ENCODE peak calls at places on chromosomes 5 and 9, in seven cellular contexts. V is tibial artery; U is neural progenitor cell; N is effector memory CD4-positive, alpha-beta T cell; L is ovary; E is Panc1; T is mammary epithelial cell. A is an unnamed sample. For H3K9me3 and H3K4me1, the result is how much of the 10 kb centered on the place peaks cover.

GRCh38 chr5:168528521-168529360 is at the start of gene FBLL1:
- DNase-seq in V (no peak), N (no peak), E (no peak), U (peak), T (no peak), L (peak), A (peak)

GRCh38 chr9:86639899-86640379 is 285.7 kb upstream of the TUT7 start:
- DNase-seq in T (no peak), V (no peak), N (no peak), L (no peak), U (no peak), E (no peak), A (no peak)

GRCh38 chr5:100676807-100677631 is 141.8 kb downstream of the FAM174A start:
- DNase-seq in E (no peak), N (no peak), V (no peak), T (no peak), U (no peak), L (no peak), A (no peak)

GRCh38 chr5:129361441-129362025 is 98.6 kb upstream of the ADAMTS19 start:
- DNase-seq in T (no peak), E (no peak), N (no peak), U (peak), L (no peak), V (no peak), A (no peak)

GRCh38 chr5:78613151-78613533 is 35.4 kb downstream of the LHFPL2 start:
- DNase-seq in T (no peak), N (no peak), U (no peak), V (no peak), E (no peak), L (no peak), A (no peak)

GRCh38 chr5:113090336-113091106 is 113.9 kb downstream of the DCP2 start:
- DNase-seq in L (peak), E (no peak), T (peak), U (no peak), V (no peak), N (no peak), A (no peak)

GRCh38 chr5:1093361-1093760 is 18.5 kb downstream of the SLC12A7 start:
- DNase-seq in N (no peak), E (no peak), T (no peak), L (no peak), V (no peak), U (no peak), A (no peak)

GRCh38 chr9:33816327-33817252 is at the start of gene UBE2R2:
- DNase-seq in N (peak), T (peak), L (peak), V (peak), E (peak), U (peak), A (peak)

GRCh38 chr9:125240649-125240999 is 519 bp downstream of the HSPA5 start:
- DNase-seq in T (peak), L (peak), N (no peak), V (no peak), U (peak), E (no peak), A (no peak)

GRCh38 chr5:138653502-138653901 is 78.3 kb upstream of the HSPA9 start:
- DNase-seq in T (peak), L (no peak), N (no peak), U (no peak), V (no peak), E (no peak), A (no peak)

GRCh38 chr9:82797539-82797938 is 265.4 kb downstream of the RASEF start:
- DNase-seq in U (no peak), N (no peak), E (no peak), L (no peak), V (no peak), T (no peak), A (no peak)

GRCh38 chr5:173518856-173519255 is 97.6 kb downstream of the BOD1 start:
- DNase-seq in N (no peak), L (no peak), E (no peak), T (no peak), V (no peak), U (no peak), A (no peak)

GRCh38 chr9:40913928-40914673 is 214.4 kb downstream of the FOXD4L6 start:
- DNase-seq in T (no peak), L (no peak), U (no peak), E (no peak), V (no peak), N (no peak), A (no peak)

GRCh38 chr9:40909821-40910220 is 218.7 kb downstream of the FOXD4L6 start:
- DNase-seq in T (no peak), V (no peak), N (no peak), E (no peak), U (no peak), L (no peak), A (no peak)

GRCh38 chr9:40911647-40912046 is 216.8 kb downstream of the FOXD4L6 start:
- DNase-seq in E (no peak), V (no peak), T (no peak), N (no peak), L (no peak), U (no peak), A (no peak)

GRCh38 chr9:40913096-40913719 is 215.3 kb downstream of the FOXD4L6 start:
- DNase-seq in L (no peak), E (no peak), V (no peak), N (no peak), U (no peak), T (no peak), A (no peak)

GRCh38 chr9:40914772-40915659 is 213.5 kb downstream of the FOXD4L6 start:
- DNase-seq in N (no peak), U (no peak), L (no peak), V (no peak), E (no peak), T (no peak), A (no peak)
- H3K9me3 ChIP-seq in N (half or more), U (under half), L (half or more), V (half or more), E (under half), T (under half), A (half or more)

GRCh38 chr9:129962889-129963703 is 79.9 kb downstream of the FNBP1 start:
- DNase-seq in T (peak), V (peak), N (peak), E (no peak), L (no peak), U (peak), A (peak)
- H3K4me3 ChIP-seq in T (peak), V (peak), N (peak), E (peak), L (peak), U (peak), A (peak)

GRCh38 chr5:179731791-179732411 is 721 bp upstream of the MAML1 start:
- DNase-seq in E (no peak), L (peak), T (peak), U (no peak), V (peak), N (peak), A (no peak)

GRCh38 chr5:179734536-179735164 is 2.0 kb downstream of the MAML1 start:
- DNase-seq in U (no peak), V (no peak), E (no peak), L (no peak), T (no peak), N (no peak), A (no peak)

GRCh38 chr5:179732412-179732917 is at the start of gene MAML1:
- DNase-seq in V (peak), E (peak), N (peak), T (peak), L (peak), U (peak), A (peak)

GRCh38 chr5:179732918-179733763 is 519 bp downstream of the MAML1 start:
- DNase-seq in T (peak), U (peak), N (no peak), V (peak), E (no peak), L (no peak), A (peak)

GRCh38 chr5:179733764-179734126 is 1.1 kb downstream of the MAML1 start:
- DNase-seq in N (no peak), L (no peak), E (no peak), V (no peak), U (no peak), T (no peak), A (no peak)
- H3K4me1 ChIP-seq in N (under half), L (under half), E (under half), V (under half), U (under half), T (under half), A (under half)

DNA sequence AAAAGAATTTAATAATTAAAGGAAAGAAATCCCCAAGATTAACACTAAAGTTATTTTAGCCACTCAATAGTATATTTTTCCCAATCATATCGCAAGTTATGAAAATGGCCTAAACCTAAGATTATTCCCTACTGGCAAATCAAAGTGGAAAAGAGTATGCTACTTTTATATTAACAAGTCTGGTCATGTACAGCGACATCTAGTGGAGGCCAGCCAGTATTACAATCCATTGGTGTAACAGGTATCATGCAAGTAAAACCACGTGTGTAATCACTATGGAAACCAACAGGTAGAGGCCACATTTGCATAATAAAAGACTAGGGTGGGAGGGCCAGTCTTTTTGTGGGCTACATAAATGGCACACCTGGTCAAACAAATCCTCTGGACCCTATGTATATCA is 976.4 kb upstream of the CDH9 start:
- DNase-seq in T (peak), L (no peak), E (no peak), U (no peak), V (no peak), N (no peak), A (no peak)
- H3K9me3 ChIP-seq in T (under half), L (under half), E (under half), U (under half), V (under half), N (under half), A (under half)

GRCh38 chr5:109767184-109767995 is 77.7 kb downstream of the MAN2A1 start:
- DNase-seq in E (no peak), N (no peak), L (no peak), V (no peak), U (no peak), T (no peak), A (no peak)

GRCh38 chr5:109769597-109770291 is 80.0 kb downstream of the MAN2A1 start:
- DNase-seq in T (no peak), U (no peak), N (no peak), V (no peak), L (no peak), E (no peak), A (no peak)

GRCh38 chr5:109767997-109768396 is 78.3 kb downstream of the MAN2A1 start:
- DNase-seq in E (no peak), L (no peak), T (no peak), V (no peak), N (no peak), U (no peak), A (no peak)
- H3K4me3 ChIP-seq in E (no peak), L (no peak), T (no peak), V (no peak), N (no peak), U (no peak), A (no peak)

GRCh38 chr5:142780871-142781270 is 10.7 kb downstream of the ARHGAP26 start:
- DNase-seq in U (peak), V (no peak), E (no peak), L (no peak), N (no peak), T (no peak), A (no peak)
- H3K4me1 ChIP-seq in U (under half), V (under half), E (half or more), L (under half), N (under half), T (under half), A (under half)